ENCODE peak calls at places on chromosomes 4 and X, in nine cellular contexts. One of them, this sample, is unnamed.

GRCh38 chrX:1534321-1535168 is 2.4 kb downstream of the P2RY8 start:
- DNase-seq in tibial artery: peak; percentile 62
- DNase-seq in astrocyte of the spinal cord: no peak
- DNase-seq in right lobe of liver: peak; percentile 44
- DNase-seq in fibroblast of lung: no peak
- DNase-seq in skeletal muscle cell: no peak
- DNase-seq in PC-3: no peak
- DNase-seq in Caco-2: no peak
- DNase-seq in aorta: no peak
- DNase-seq in this sample: no peak

GRCh38 chr4:54440394-54441223 is 211.5 kb downstream of the PDGFRA start:
- DNase-seq in tibial artery: no peak
- DNase-seq in astrocyte of the spinal cord: peak; percentile 48
- DNase-seq in right lobe of liver: no peak
- DNase-seq in fibroblast of lung: peak; percentile 56
- DNase-seq in skeletal muscle cell: no peak
- DNase-seq in PC-3: peak; percentile 66
- DNase-seq in Caco-2: peak; percentile 39
- DNase-seq in aorta: no peak
- DNase-seq in this sample: peak; percentile 13

GRCh38 chr4:40992472-40993298 is 221.7 kb downstream of the APBB2 start:
- DNase-seq in tibial artery: no peak
- DNase-seq in astrocyte of the spinal cord: peak; percentile 68
- DNase-seq in right lobe of liver: no peak
- DNase-seq in fibroblast of lung: peak; percentile 87
- DNase-seq in skeletal muscle cell: no peak
- DNase-seq in PC-3: peak; percentile 38
- DNase-seq in Caco-2: no peak
- DNase-seq in aorta: no peak
- DNase-seq in this sample: no peak

GRCh38 chr4:85055558-85055957 is 89.1 kb upstream of the WDFY3 start:
- DNase-seq in tibial artery: no peak
- DNase-seq in astrocyte of the spinal cord: no peak
- DNase-seq in right lobe of liver: no peak
- DNase-seq in fibroblast of lung: no peak
- DNase-seq in skeletal muscle cell: no peak
- DNase-seq in PC-3: no peak
- DNase-seq in Caco-2: no peak
- DNase-seq in aorta: no peak
- DNase-seq in this sample: no peak

GRCh38 chrX:46325312-46325877 is 219.8 kb downstream of the ZNF674 start:
- DNase-seq in tibial artery: no peak
- DNase-seq in astrocyte of the spinal cord: peak; percentile 77
- DNase-seq in right lobe of liver: no peak
- DNase-seq in fibroblast of lung: peak; percentile 42
- DNase-seq in skeletal muscle cell: peak; percentile 40
- DNase-seq in PC-3: peak; percentile 96
- DNase-seq in Caco-2: peak; percentile 36
- DNase-seq in aorta: peak; percentile 50
- DNase-seq in this sample: peak; percentile 11

GRCh38 chr4:7967501-7968261 is 28.0 kb upstream of the AFAP1 start:
- DNase-seq in tibial artery: no peak
- DNase-seq in astrocyte of the spinal cord: peak; percentile 20
- DNase-seq in right lobe of liver: no peak
- DNase-seq in fibroblast of lung: peak; percentile 53
- DNase-seq in skeletal muscle cell: no peak
- DNase-seq in PC-3: no peak
- DNase-seq in Caco-2: no peak
- DNase-seq in aorta: peak; percentile 65
- DNase-seq in this sample: peak; percentile 58

GRCh38 chrX:53437211-53437610 is 3.0 kb upstream of the HSD17B10 start:
- DNase-seq in tibial artery: no peak
- DNase-seq in astrocyte of the spinal cord: no peak
- DNase-seq in right lobe of liver: no peak
- DNase-seq in fibroblast of lung: no peak
- DNase-seq in skeletal muscle cell: no peak
- DNase-seq in PC-3: no peak
- DNase-seq in Caco-2: no peak
- DNase-seq in aorta: no peak
- DNase-seq in this sample: no peak

GRCh38 chrX:370963-371745 is 15.6 kb downstream of the PPP2R3B start:
- DNase-seq in tibial artery: no peak
- DNase-seq in astrocyte of the spinal cord: no peak
- DNase-seq in right lobe of liver: no peak
- DNase-seq in fibroblast of lung: no peak
- DNase-seq in skeletal muscle cell: no peak
- DNase-seq in PC-3: no peak
- DNase-seq in Caco-2: no peak
- DNase-seq in aorta: no peak
- DNase-seq in this sample: peak; percentile 41

GRCh38 chr4:25088342-25088952 is 57.7 kb upstream of the LGI2 start:
- DNase-seq in tibial artery: peak; percentile 57
- DNase-seq in astrocyte of the spinal cord: no peak
- DNase-seq in right lobe of liver: no peak
- DNase-seq in fibroblast of lung: no peak
- DNase-seq in skeletal muscle cell: no peak
- DNase-seq in PC-3: no peak
- DNase-seq in Caco-2: no peak
- DNase-seq in aorta: no peak
- DNase-seq in this sample: no peak

GRCh38 chr4:155599596-155599995 is 67.1 kb upstream of the GUCY1A1 start:
- DNase-seq in tibial artery: no peak
- DNase-seq in astrocyte of the spinal cord: no peak
- DNase-seq in right lobe of liver: no peak
- DNase-seq in fibroblast of lung: no peak
- DNase-seq in skeletal muscle cell: no peak
- DNase-seq in PC-3: no peak
- DNase-seq in Caco-2: no peak
- DNase-seq in aorta: no peak
- DNase-seq in this sample: no peak

GRCh38 chr4:139656614-139657486 is 8.8 kb upstream of the MGST2 start:
- DNase-seq in tibial artery: peak; percentile 69
- DNase-seq in astrocyte of the spinal cord: peak; percentile 79
- DNase-seq in right lobe of liver: peak; percentile 63
- DNase-seq in fibroblast of lung: peak; percentile 73
- DNase-seq in skeletal muscle cell: no peak
- DNase-seq in PC-3: peak; percentile 80
- DNase-seq in Caco-2: peak; percentile 83
- DNase-seq in aorta: peak; percentile 64
- DNase-seq in this sample: peak; percentile 83

GRCh38 chr4:109801895-109802319 is at the start of gene CFI:
- DNase-seq in tibial artery: no peak
- DNase-seq in astrocyte of the spinal cord: peak; percentile 86
- DNase-seq in right lobe of liver: no peak
- DNase-seq in fibroblast of lung: peak; percentile 65
- DNase-seq in skeletal muscle cell: peak; percentile 31
- DNase-seq in PC-3: no peak
- DNase-seq in Caco-2: no peak
- DNase-seq in aorta: no peak
- DNase-seq in this sample: peak; percentile 19

GRCh38 chr4:71882113-71882512 is 98.2 kb upstream of the GC start:
- DNase-seq in tibial artery: no peak
- DNase-seq in astrocyte of the spinal cord: no peak
- DNase-seq in right lobe of liver: no peak
- DNase-seq in fibroblast of lung: no peak
- DNase-seq in skeletal muscle cell: no peak
- DNase-seq in PC-3: peak; percentile 50
- DNase-seq in Caco-2: peak; percentile 16
- DNase-seq in aorta: no peak
- DNase-seq in this sample: no peak

GRCh38 chrX:3046253-3046909 is 5.1 kb downstream of the ARSF start:
- DNase-seq in tibial artery: no peak
- DNase-seq in astrocyte of the spinal cord: no peak
- DNase-seq in right lobe of liver: no peak
- DNase-seq in fibroblast of lung: no peak
- DNase-seq in skeletal muscle cell: no peak
- DNase-seq in PC-3: no peak
- DNase-seq in Caco-2: no peak
- DNase-seq in aorta: no peak
- DNase-seq in this sample: no peak

GRCh38 chr4:89284828-89285227 is 22.8 kb downstream of the GPRIN3 start:
- DNase-seq in tibial artery: no peak
- DNase-seq in astrocyte of the spinal cord: no peak
- DNase-seq in right lobe of liver: no peak
- DNase-seq in fibroblast of lung: no peak
- DNase-seq in skeletal muscle cell: no peak
- DNase-seq in PC-3: no peak
- DNase-seq in Caco-2: no peak
- DNase-seq in aorta: peak; percentile 48
- DNase-seq in this sample: no peak

GRCh38 chr4:122911588-122911987 is 10.8 kb downstream of the NUDT6 start:
- DNase-seq in tibial artery: no peak
- DNase-seq in astrocyte of the spinal cord: no peak
- DNase-seq in right lobe of liver: no peak
- DNase-seq in fibroblast of lung: no peak
- DNase-seq in skeletal muscle cell: no peak
- DNase-seq in PC-3: no peak
- DNase-seq in Caco-2: no peak
- DNase-seq in aorta: no peak
- DNase-seq in this sample: no peak

GRCh38 chr4:144583658-144584057 is 62.3 kb upstream of the HHIP start:
- DNase-seq in tibial artery: no peak
- DNase-seq in astrocyte of the spinal cord: peak; percentile 47
- DNase-seq in right lobe of liver: no peak
- DNase-seq in fibroblast of lung: peak; percentile 66
- DNase-seq in skeletal muscle cell: peak; percentile 69
- DNase-seq in PC-3: peak; percentile 68
- DNase-seq in Caco-2: no peak
- DNase-seq in aorta: no peak
- DNase-seq in this sample: no peak

GRCh38 chr4:1035510-1035909 is 24.1 kb downstream of the FGFRL1 start:
- DNase-seq in tibial artery: no peak
- DNase-seq in astrocyte of the spinal cord: no peak
- DNase-seq in right lobe of liver: no peak
- DNase-seq in fibroblast of lung: no peak
- DNase-seq in skeletal muscle cell: no peak
- DNase-seq in PC-3: no peak
- DNase-seq in Caco-2: no peak
- DNase-seq in aorta: peak; percentile 80
- DNase-seq in this sample: peak; percentile 78
- H3K4me3 ChIP-seq in tibial artery: no peak overlapping the region
- H3K4me3 ChIP-seq in astrocyte of the spinal cord: no peak overlapping the region
- H3K4me3 ChIP-seq in right lobe of liver: no peak overlapping the region
- H3K4me3 ChIP-seq in fibroblast of lung: no peak overlapping the region
- H3K4me3 ChIP-seq in skeletal muscle cell: no peak overlapping the region
- H3K4me3 ChIP-seq in PC-3: no peak overlapping the region
- H3K4me3 ChIP-seq in Caco-2: no peak overlapping the region
- H3K4me3 ChIP-seq in aorta: no peak overlapping the region
- H3K4me3 ChIP-seq in this sample: no peak overlapping the region

GRCh38 chrX:42954880-42955279 is 176.9 kb upstream of the PPP1R2C start:
- DNase-seq in tibial artery: no peak
- DNase-seq in astrocyte of the spinal cord: no peak
- DNase-seq in right lobe of liver: no peak
- DNase-seq in fibroblast of lung: no peak
- DNase-seq in skeletal muscle cell: no peak
- DNase-seq in PC-3: no peak
- DNase-seq in Caco-2: no peak
- DNase-seq in aorta: no peak
- DNase-seq in this sample: no peak
- H3K4me3 ChIP-seq in tibial artery: no peak overlapping the region
- H3K4me3 ChIP-seq in astrocyte of the spinal cord: no peak overlapping the region
- H3K4me3 ChIP-seq in right lobe of liver: no peak overlapping the region
- H3K4me3 ChIP-seq in fibroblast of lung: no peak overlapping the region
- H3K4me3 ChIP-seq in skeletal muscle cell: no peak overlapping the region
- H3K4me3 ChIP-seq in PC-3: no peak overlapping the region
- H3K4me3 ChIP-seq in Caco-2: no peak overlapping the region
- H3K4me3 ChIP-seq in aorta: no peak overlapping the region
- H3K4me3 ChIP-seq in this sample: no peak overlapping the region

GRCh38 chrX:65196758-65197371 is 220.6 kb upstream of the ZC4H2 start:
- DNase-seq in tibial artery: no peak
- DNase-seq in astrocyte of the spinal cord: no peak
- DNase-seq in right lobe of liver: peak; percentile 79
- DNase-seq in fibroblast of lung: no peak
- DNase-seq in skeletal muscle cell: no peak
- DNase-seq in PC-3: peak; percentile 44
- DNase-seq in Caco-2: peak; percentile 84
- DNase-seq in aorta: no peak
- DNase-seq in this sample: peak; percentile 69
- H3K4me3 ChIP-seq in tibial artery: no peak overlapping the region
- H3K4me3 ChIP-seq in astrocyte of the spinal cord: no peak overlapping the region
- H3K4me3 ChIP-seq in right lobe of liver: peak overlapping the region; percentile 31
- H3K4me3 ChIP-seq in fibroblast of lung: no peak overlapping the region
- H3K4me3 ChIP-seq in skeletal muscle cell: no peak overlapping the region
- H3K4me3 ChIP-seq in PC-3: peak overlapping the region; percentile 50
- H3K4me3 ChIP-seq in Caco-2: peak overlapping the region; percentile 40
- H3K4me3 ChIP-seq in aorta: no peak overlapping the region
- H3K4me3 ChIP-seq in this sample: no peak overlapping the region

GRCh38 chr4:151012376-151012775 is 2.7 kb downstream of the LRBA start:
- DNase-seq in tibial artery: no peak
- DNase-seq in astrocyte of the spinal cord: no peak
- DNase-seq in right lobe of liver: no peak
- DNase-seq in fibroblast of lung: no peak
- DNase-seq in skeletal muscle cell: no peak
- DNase-seq in PC-3: no peak
- DNase-seq in Caco-2: no peak
- DNase-seq in aorta: no peak
- DNase-seq in this sample: no peak
- H3K4me3 ChIP-seq in tibial artery: no peak overlapping the region
- H3K4me3 ChIP-seq in astrocyte of the spinal cord: no peak overlapping the region
- H3K4me3 ChIP-seq in right lobe of liver: no peak overlapping the region
- H3K4me3 ChIP-seq in fibroblast of lung: no peak overlapping the region
- H3K4me3 ChIP-seq in skeletal muscle cell: no peak overlapping the region
- H3K4me3 ChIP-seq in PC-3: peak overlapping the region; percentile 88
- H3K4me3 ChIP-seq in Caco-2: no peak overlapping the region
- H3K4me3 ChIP-seq in aorta: no peak overlapping the region
- H3K4me3 ChIP-seq in this sample: no peak overlapping the region

GRCh38 chr4:157221895-157222763 is 1.6 kb downstream of the GRIA2 start:
- DNase-seq in tibial artery: peak; percentile 68
- DNase-seq in astrocyte of the spinal cord: peak; percentile 16
- DNase-seq in right lobe of liver: peak; percentile 41
- DNase-seq in fibroblast of lung: no peak
- DNase-seq in skeletal muscle cell: no peak
- DNase-seq in PC-3: no peak
- DNase-seq in Caco-2: no peak
- DNase-seq in aorta: peak; percentile 48
- DNase-seq in this sample: no peak
- H3K4me3 ChIP-seq in tibial artery: peak overlapping the region; percentile 50
- H3K4me3 ChIP-seq in astrocyte of the spinal cord: peak overlapping the region; percentile 51
- H3K4me3 ChIP-seq in right lobe of liver: peak overlapping the region; percentile 13
- H3K4me3 ChIP-seq in fibroblast of lung: peak overlapping the region; percentile 49
- H3K4me3 ChIP-seq in skeletal muscle cell: peak overlapping the region; percentile 61
- H3K4me3 ChIP-seq in PC-3: no peak overlapping the region
- H3K4me3 ChIP-seq in Caco-2: no peak overlapping the region
- H3K4me3 ChIP-seq in aorta: peak overlapping the region; percentile 13
- H3K4me3 ChIP-seq in this sample: no peak overlapping the region

GRCh38 chr4:81651500-81651899 is 179.8 kb upstream of the RASGEF1B start:
- DNase-seq in tibial artery: no peak
- DNase-seq in astrocyte of the spinal cord: no peak
- DNase-seq in right lobe of liver: no peak
- DNase-seq in fibroblast of lung: no peak
- DNase-seq in skeletal muscle cell: no peak
- DNase-seq in PC-3: no peak
- DNase-seq in Caco-2: peak; percentile 19
- DNase-seq in aorta: no peak
- DNase-seq in this sample: no peak
- H3K4me3 ChIP-seq in tibial artery: no peak overlapping the region
- H3K4me3 ChIP-seq in astrocyte of the spinal cord: no peak overlapping the region
- H3K4me3 ChIP-seq in right lobe of liver: no peak overlapping the region
- H3K4me3 ChIP-seq in fibroblast of lung: no peak overlapping the region
- H3K4me3 ChIP-seq in skeletal muscle cell: no peak overlapping the region
- H3K4me3 ChIP-seq in PC-3: no peak overlapping the region
- H3K4me3 ChIP-seq in Caco-2: no peak overlapping the region
- H3K4me3 ChIP-seq in aorta: no peak overlapping the region
- H3K4me3 ChIP-seq in this sample: no peak overlapping the region

This sample was measured in SJCRH30.